ENCODE peak calls at places on chromosomes 2 and 18, in ten cellular contexts. C is stimulated activated CD4-positive, alpha-beta T cell treated with anti-CD3 and anti-CD28 coated beads, Interleukin-15, amount 100 ng/mL, for 1 hour; Y is AML-193; L is iris pigment epithelial cell; Z is amniotic stem cell; F is nephron progenitor cell; O is LoVo; E is activated naive CD4-positive, alpha-beta T cell treated with anti-CD3 and anti-CD28 coated beads, Interleukin-2, amount 50 U/mL, for 72 hours; W is EL; X is NCI-H2081. J is an unnamed sample.

GRCh38 chr2:136248242-136248641 is 130.3 kb upstream of the CXCR4 start:
- DNase-seq in C (no peak), Y (no peak), L (peak; percentile 33), Z (no peak), F (no peak), O (no peak), E (no peak), W (no peak), X (no peak), J (no peak)

GRCh38 chr2:203619192-203619878 is 84.2 kb upstream of the RAPH1 start:
- DNase-seq in C (no peak), Y (no peak), L (no peak), Z (no peak), F (no peak), O (no peak), E (no peak), W (no peak), X (no peak), J (no peak)

GRCh38 chr18:8860845-8861642 is 155.7 kb downstream of the MTCL1 start:
- DNase-seq in C (no peak), Y (no peak), L (no peak), Z (no peak), F (no peak), O (no peak), E (no peak), W (no peak), X (no peak), J (no peak)

GRCh38 chr2:216956820-216957493 is 97.1 kb upstream of the TNP1 start:
- DNase-seq in C (no peak), Y (no peak), L (peak; percentile 12), Z (no peak), F (no peak), O (no peak), E (no peak), W (peak; percentile 7), X (no peak), J (no peak)

GRCh38 chr2:218392459-218392858 is 7.2 kb upstream of the CTDSP1 start:
- DNase-seq in C (no peak), Y (no peak), L (no peak), Z (no peak), F (no peak), O (no peak), E (no peak), W (no peak), X (no peak), J (no peak)

GRCh38 chr18:36114251-36114650 is 14.9 kb downstream of the SLC39A6 start:
- DNase-seq in C (no peak), Y (no peak), L (no peak), Z (no peak), F (no peak), O (no peak), E (no peak), W (no peak), X (no peak), J (no peak)

GRCh38 chr2:20627712-20628380 is 23.1 kb downstream of the HS1BP3 start:
- DNase-seq in C (no peak), Y (no peak), L (no peak), Z (no peak), F (no peak), O (no peak), E (no peak), W (no peak), X (no peak), J (no peak)

GRCh38 chr2:201432038-201432437 is 19.2 kb downstream of the TRAK2 start:
- DNase-seq in C (no peak), Y (no peak), L (peak; percentile 85), Z (peak; percentile 65), F (no peak), O (no peak), E (no peak), W (peak; percentile 79), X (no peak), J (no peak)

GRCh38 chr2:173079968-173080860 is 4.6 kb downstream of the MAP3K20 start:
- DNase-seq in C (no peak), Y (no peak), L (peak; percentile 97), Z (peak; percentile 92), F (no peak), O (peak; percentile 17), E (no peak), W (peak; percentile 94), X (peak; percentile 14), J (no peak)

GRCh38 chr2:102826904-102827303 is 65.1 kb downstream of the TMEM182 start:
- DNase-seq in C (no peak), Y (no peak), L (peak; percentile 38), Z (no peak), F (peak; percentile 55), O (no peak), E (no peak), W (peak; percentile 3), X (peak; percentile 89), J (no peak)

GRCh38 chr2:237411683-237412349 is 2.1 kb downstream of the COL6A3 start:
- DNase-seq in C (no peak), Y (no peak), L (no peak), Z (no peak), F (no peak), O (no peak), E (no peak), W (peak; percentile 62), X (no peak), J (no peak)

GRCh38 chr2:234951386-234952269 is at the start of gene SH3BP4:
- DNase-seq in C (no peak), Y (no peak), L (peak; percentile 74), Z (peak; percentile 50), F (peak; percentile 92), O (peak; percentile 80), E (peak; percentile 59), W (peak; percentile 83), X (peak; percentile 82), J (no peak)

GRCh38 chr2:177298191-177298590 is 33.7 kb upstream of the NFE2L2 start:
- DNase-seq in C (no peak), Y (no peak), L (no peak), Z (no peak), F (no peak), O (no peak), E (no peak), W (no peak), X (no peak), J (peak; percentile 69)

GRCh38 chr2:74515271-74516069 is 1.2 kb downstream of the TLX2 start:
- DNase-seq in C (no peak), Y (no peak), L (no peak), Z (no peak), F (peak; percentile 46), O (no peak), E (no peak), W (no peak), X (no peak), J (no peak)

GRCh38 chr2:209368924-209369323 is 54.9 kb upstream of the MAP2 start:
- DNase-seq in C (no peak), Y (no peak), L (peak; percentile 87), Z (no peak), F (no peak), O (peak; percentile 92), E (no peak), W (peak; percentile 99), X (no peak), J (no peak)

GRCh38 chr2:145654746-145655145 is 1134.8 kb upstream of the ZEB2 start:
- DNase-seq in C (no peak), Y (no peak), L (no peak), Z (no peak), F (no peak), O (no peak), E (no peak), W (no peak), X (no peak), J (no peak)

GRCh38 chr2:177753682-177754475 is 318.7 kb downstream of the PDE11A start:
- DNase-seq in C (no peak), Y (no peak), L (peak; percentile 91), Z (peak; percentile 18), F (peak; percentile 20), O (no peak), E (no peak), W (peak; percentile 73), X (peak; percentile 74), J (no peak)

GRCh38 chr2:73561422-73561821 is 80.8 kb downstream of the NAT8 start:
- DNase-seq in C (no peak), Y (no peak), L (peak; percentile 77), Z (no peak), F (no peak), O (no peak), E (no peak), W (no peak), X (no peak), J (no peak)

GRCh38 chr18:13580351-13580750 is 146.0 kb downstream of the FAM210A start:
- DNase-seq in C (no peak), Y (no peak), L (no peak), Z (no peak), F (no peak), O (no peak), E (no peak), W (no peak), X (no peak), J (no peak)

GRCh38 chr2:79770926-79771325 is 258.1 kb downstream of the CTNNA2 start:
- DNase-seq in C (no peak), Y (no peak), L (no peak), Z (no peak), F (no peak), O (no peak), E (no peak), W (no peak), X (no peak), J (no peak)

GRCh38 chr2:21413082-21413481 is 289.3 kb downstream of the TDRD15 start:
- DNase-seq in C (no peak), Y (no peak), L (peak; percentile 21), Z (no peak), F (no peak), O (no peak), E (no peak), W (no peak), X (peak; percentile 83), J (no peak)

GRCh38 chr2:47226124-47227040 is 71.3 kb upstream of the STPG4 start:
- DNase-seq in C (no peak), Y (no peak), L (no peak), Z (no peak), F (no peak), O (no peak), E (no peak), W (no peak), X (peak; percentile 97), J (no peak)

GRCh38 chr2:96306370-96306769 is 1.0 kb upstream of the SNRNP200 start:
- DNase-seq in C (no peak), Y (no peak), L (no peak), Z (no peak), F (no peak), O (no peak), E (no peak), W (no peak), X (no peak), J (no peak)

GRCh38 chr2:144548532-144549191 is 28.7 kb upstream of the ZEB2 start:
- DNase-seq in C (no peak), Y (peak; percentile 16), L (no peak), Z (no peak), F (no peak), O (no peak), E (no peak), W (no peak), X (no peak), J (no peak)

GRCh38 chr2:120404274-120404673 is 58.3 kb downstream of the INHBB start:
- DNase-seq in C (no peak), Y (no peak), L (no peak), Z (no peak), F (no peak), O (no peak), E (no peak), W (no peak), X (no peak), J (no peak)

J was measured in SK-N-MC.